ENCODE peak calls at places on chromosomes 16 and 17, in nine cellular contexts. One of them, this sample, is unnamed.

GRCh38 chr16:50643192-50643591 is 37.9 kb downstream of the SNX20 start:
- DNase-seq in cardiac muscle cell: no peak
- DNase-seq in bronchial epithelial cell: no peak
- DNase-seq in Right ventricle myocardium superior: no peak
- DNase-seq in stimulated activated CD4-positive, alpha-beta T cell treated with anti-CD3 and anti-CD28 coated beads, Interleukin-1b, Interleukin-23, amount 100 ng/mL, for 24 hours: no peak
- DNase-seq in psoas muscle: no peak
- DNase-seq in hippocampal formation: no peak
- DNase-seq in choroid plexus epithelial cell: no peak
- DNase-seq in A172: no peak
- DNase-seq in this sample: no peak

GRCh38 chr16:56368545-56368944 is 56.8 kb downstream of the AMFR start:
- DNase-seq in cardiac muscle cell: no peak
- DNase-seq in bronchial epithelial cell: no peak
- DNase-seq in Right ventricle myocardium superior: no peak
- DNase-seq in stimulated activated CD4-positive, alpha-beta T cell treated with anti-CD3 and anti-CD28 coated beads, Interleukin-1b, Interleukin-23, amount 100 ng/mL, for 24 hours: no peak
- DNase-seq in psoas muscle: no peak
- DNase-seq in hippocampal formation: no peak
- DNase-seq in choroid plexus epithelial cell: no peak
- DNase-seq in A172: no peak
- DNase-seq in this sample: no peak

GRCh38 chr17:77735051-77735340 is 223.5 kb upstream of the TNRC6C start:
- DNase-seq in cardiac muscle cell: no peak
- DNase-seq in bronchial epithelial cell: no peak
- DNase-seq in Right ventricle myocardium superior: no peak
- DNase-seq in stimulated activated CD4-positive, alpha-beta T cell treated with anti-CD3 and anti-CD28 coated beads, Interleukin-1b, Interleukin-23, amount 100 ng/mL, for 24 hours: no peak
- DNase-seq in psoas muscle: no peak
- DNase-seq in hippocampal formation: no peak
- DNase-seq in choroid plexus epithelial cell: no peak
- DNase-seq in A172: no peak
- DNase-seq in this sample: no peak

GRCh38 chr16:70433456-70434103 is 5.3 kb downstream of the ST3GAL2 start:
- DNase-seq in cardiac muscle cell: no peak
- DNase-seq in bronchial epithelial cell: no peak
- DNase-seq in Right ventricle myocardium superior: peak; percentile 79
- DNase-seq in stimulated activated CD4-positive, alpha-beta T cell treated with anti-CD3 and anti-CD28 coated beads, Interleukin-1b, Interleukin-23, amount 100 ng/mL, for 24 hours: no peak
- DNase-seq in psoas muscle: peak; percentile 61
- DNase-seq in hippocampal formation: no peak
- DNase-seq in choroid plexus epithelial cell: peak; percentile 67
- DNase-seq in A172: peak; percentile 89
- DNase-seq in this sample: no peak

GRCh38 chr17:43563262-43564079 is 17.3 kb upstream of the ETV4 start:
- DNase-seq in cardiac muscle cell: no peak
- DNase-seq in bronchial epithelial cell: no peak
- DNase-seq in Right ventricle myocardium superior: no peak
- DNase-seq in stimulated activated CD4-positive, alpha-beta T cell treated with anti-CD3 and anti-CD28 coated beads, Interleukin-1b, Interleukin-23, amount 100 ng/mL, for 24 hours: no peak
- DNase-seq in psoas muscle: no peak
- DNase-seq in hippocampal formation: no peak
- DNase-seq in choroid plexus epithelial cell: no peak
- DNase-seq in A172: no peak
- DNase-seq in this sample: no peak

GRCh38 chr17:16417896-16418683 is 2.7 kb downstream of the TRPV2 start:
- DNase-seq in cardiac muscle cell: no peak
- DNase-seq in bronchial epithelial cell: no peak
- DNase-seq in Right ventricle myocardium superior: no peak
- DNase-seq in stimulated activated CD4-positive, alpha-beta T cell treated with anti-CD3 and anti-CD28 coated beads, Interleukin-1b, Interleukin-23, amount 100 ng/mL, for 24 hours: no peak
- DNase-seq in psoas muscle: no peak
- DNase-seq in hippocampal formation: no peak
- DNase-seq in choroid plexus epithelial cell: no peak
- DNase-seq in A172: peak; percentile 36
- DNase-seq in this sample: no peak

GRCh38 chr16:73956592-73957495 is 339.8 kb upstream of the PSMD7 start:
- DNase-seq in cardiac muscle cell: peak; percentile 73
- DNase-seq in bronchial epithelial cell: peak; percentile 43
- DNase-seq in Right ventricle myocardium superior: peak; percentile 55
- DNase-seq in stimulated activated CD4-positive, alpha-beta T cell treated with anti-CD3 and anti-CD28 coated beads, Interleukin-1b, Interleukin-23, amount 100 ng/mL, for 24 hours: no peak
- DNase-seq in psoas muscle: peak; percentile 57
- DNase-seq in hippocampal formation: peak; percentile 9
- DNase-seq in choroid plexus epithelial cell: peak; percentile 73
- DNase-seq in A172: peak; percentile 57
- DNase-seq in this sample: peak; percentile 57

GRCh38 chr16:27449434-27450188 is 47.6 kb downstream of the IL21R start:
- DNase-seq in cardiac muscle cell: no peak
- DNase-seq in bronchial epithelial cell: no peak
- DNase-seq in Right ventricle myocardium superior: peak; percentile 41
- DNase-seq in stimulated activated CD4-positive, alpha-beta T cell treated with anti-CD3 and anti-CD28 coated beads, Interleukin-1b, Interleukin-23, amount 100 ng/mL, for 24 hours: peak; percentile 43
- DNase-seq in psoas muscle: no peak
- DNase-seq in hippocampal formation: no peak
- DNase-seq in choroid plexus epithelial cell: no peak
- DNase-seq in A172: no peak
- DNase-seq in this sample: no peak

GRCh38 chr17:14805348-14805747 is 459.8 kb downstream of the PMP22 start:
- DNase-seq in cardiac muscle cell: no peak
- DNase-seq in bronchial epithelial cell: no peak
- DNase-seq in Right ventricle myocardium superior: no peak
- DNase-seq in stimulated activated CD4-positive, alpha-beta T cell treated with anti-CD3 and anti-CD28 coated beads, Interleukin-1b, Interleukin-23, amount 100 ng/mL, for 24 hours: no peak
- DNase-seq in psoas muscle: no peak
- DNase-seq in hippocampal formation: no peak
- DNase-seq in choroid plexus epithelial cell: peak; percentile 33
- DNase-seq in A172: no peak
- DNase-seq in this sample: peak; percentile 12

GRCh38 chr17:56594528-56595418 is 1.3 kb downstream of the NOG start:
- DNase-seq in cardiac muscle cell: peak; percentile 50
- DNase-seq in bronchial epithelial cell: no peak
- DNase-seq in Right ventricle myocardium superior: no peak
- DNase-seq in stimulated activated CD4-positive, alpha-beta T cell treated with anti-CD3 and anti-CD28 coated beads, Interleukin-1b, Interleukin-23, amount 100 ng/mL, for 24 hours: no peak
- DNase-seq in psoas muscle: peak; percentile 35
- DNase-seq in hippocampal formation: no peak
- DNase-seq in choroid plexus epithelial cell: no peak
- DNase-seq in A172: peak; percentile 28
- DNase-seq in this sample: no peak

GRCh38 chr16:2505695-2506094 is 8.1 kb upstream of the ATP6V0C start:
- DNase-seq in cardiac muscle cell: no peak
- DNase-seq in bronchial epithelial cell: no peak
- DNase-seq in Right ventricle myocardium superior: no peak
- DNase-seq in stimulated activated CD4-positive, alpha-beta T cell treated with anti-CD3 and anti-CD28 coated beads, Interleukin-1b, Interleukin-23, amount 100 ng/mL, for 24 hours: no peak
- DNase-seq in psoas muscle: no peak
- DNase-seq in hippocampal formation: no peak
- DNase-seq in choroid plexus epithelial cell: no peak
- DNase-seq in A172: no peak
- DNase-seq in this sample: no peak

GRCh38 chr17:5587431-5588032 is 3.2 kb upstream of the NLRP1 start:
- DNase-seq in cardiac muscle cell: peak; percentile 79
- DNase-seq in bronchial epithelial cell: peak; percentile 57
- DNase-seq in Right ventricle myocardium superior: no peak
- DNase-seq in stimulated activated CD4-positive, alpha-beta T cell treated with anti-CD3 and anti-CD28 coated beads, Interleukin-1b, Interleukin-23, amount 100 ng/mL, for 24 hours: no peak
- DNase-seq in psoas muscle: no peak
- DNase-seq in hippocampal formation: peak; percentile 47
- DNase-seq in choroid plexus epithelial cell: peak; percentile 86
- DNase-seq in A172: peak; percentile 63
- DNase-seq in this sample: peak; percentile 88

GRCh38 chr17:59074494-59074893 is 32.2 kb downstream of the TRIM37 start:
- DNase-seq in cardiac muscle cell: no peak
- DNase-seq in bronchial epithelial cell: peak; percentile 76
- DNase-seq in Right ventricle myocardium superior: no peak
- DNase-seq in stimulated activated CD4-positive, alpha-beta T cell treated with anti-CD3 and anti-CD28 coated beads, Interleukin-1b, Interleukin-23, amount 100 ng/mL, for 24 hours: no peak
- DNase-seq in psoas muscle: no peak
- DNase-seq in hippocampal formation: no peak
- DNase-seq in choroid plexus epithelial cell: peak; percentile 79
- DNase-seq in A172: peak; percentile 36
- DNase-seq in this sample: no peak

GRCh38 chr17:17152385-17152784 is 53.7 kb downstream of the PLD6 start:
- DNase-seq in cardiac muscle cell: no peak
- DNase-seq in bronchial epithelial cell: no peak
- DNase-seq in Right ventricle myocardium superior: peak; percentile 76
- DNase-seq in stimulated activated CD4-positive, alpha-beta T cell treated with anti-CD3 and anti-CD28 coated beads, Interleukin-1b, Interleukin-23, amount 100 ng/mL, for 24 hours: no peak
- DNase-seq in psoas muscle: peak; percentile 45
- DNase-seq in hippocampal formation: no peak
- DNase-seq in choroid plexus epithelial cell: no peak
- DNase-seq in A172: peak; percentile 73
- DNase-seq in this sample: no peak

GRCh38 chr17:39739020-39739884 is 1.5 kb downstream of the GRB7 start:
- DNase-seq in cardiac muscle cell: peak; percentile 36
- DNase-seq in bronchial epithelial cell: peak; percentile 79
- DNase-seq in Right ventricle myocardium superior: peak; percentile 35
- DNase-seq in stimulated activated CD4-positive, alpha-beta T cell treated with anti-CD3 and anti-CD28 coated beads, Interleukin-1b, Interleukin-23, amount 100 ng/mL, for 24 hours: no peak
- DNase-seq in psoas muscle: no peak
- DNase-seq in hippocampal formation: no peak
- DNase-seq in choroid plexus epithelial cell: no peak
- DNase-seq in A172: peak; percentile 16
- DNase-seq in this sample: no peak

GRCh38 chr17:19762515-19762961 is 14.4 kb upstream of the ALDH3A1 start:
- DNase-seq in cardiac muscle cell: peak; percentile 84
- DNase-seq in bronchial epithelial cell: peak; percentile 54
- DNase-seq in Right ventricle myocardium superior: peak; percentile 86
- DNase-seq in stimulated activated CD4-positive, alpha-beta T cell treated with anti-CD3 and anti-CD28 coated beads, Interleukin-1b, Interleukin-23, amount 100 ng/mL, for 24 hours: peak; percentile 50
- DNase-seq in psoas muscle: peak; percentile 80
- DNase-seq in hippocampal formation: peak; percentile 57
- DNase-seq in choroid plexus epithelial cell: peak; percentile 72
- DNase-seq in A172: peak; percentile 59
- DNase-seq in this sample: peak; percentile 73

GRCh38 chr17:21711182-21711581 is 18.9 kb downstream of the KCNJ18 start:
- DNase-seq in cardiac muscle cell: no peak
- DNase-seq in bronchial epithelial cell: no peak
- DNase-seq in Right ventricle myocardium superior: no peak
- DNase-seq in stimulated activated CD4-positive, alpha-beta T cell treated with anti-CD3 and anti-CD28 coated beads, Interleukin-1b, Interleukin-23, amount 100 ng/mL, for 24 hours: no peak
- DNase-seq in psoas muscle: no peak
- DNase-seq in hippocampal formation: no peak
- DNase-seq in choroid plexus epithelial cell: no peak
- DNase-seq in A172: no peak
- DNase-seq in this sample: no peak

GRCh38 chr17:78357177-78357586 is 2.7 kb downstream of the SOCS3 start:
- DNase-seq in cardiac muscle cell: peak; percentile 50
- DNase-seq in bronchial epithelial cell: no peak
- DNase-seq in Right ventricle myocardium superior: peak; percentile 75
- DNase-seq in stimulated activated CD4-positive, alpha-beta T cell treated with anti-CD3 and anti-CD28 coated beads, Interleukin-1b, Interleukin-23, amount 100 ng/mL, for 24 hours: no peak
- DNase-seq in psoas muscle: peak; percentile 72
- DNase-seq in hippocampal formation: peak; percentile 38
- DNase-seq in choroid plexus epithelial cell: peak; percentile 74
- DNase-seq in A172: peak; percentile 93
- DNase-seq in this sample: peak; percentile 67